ENCODE peak calls at places on chromosome 11, in seven cellular contexts. I is CD4-positive, CD25-positive, alpha-beta regulatory T cell; Y is heart right ventricle; W is PC-3; U is body of pancreas; D is IMR-90; C is H1. X is an unnamed sample.

GRCh38 chr11:128422576-128423370 is 164.6 kb downstream of the ETS1 start:
- DNase-seq in I (peak; percentile 83), C (no peak), D (no peak), U (peak; percentile 63), W (no peak), Y (peak; percentile 80), X (peak; percentile 82)

GRCh38 chr11:33659370-33660139 is 41.1 kb downstream of the C11orf91 start:
- DNase-seq in D (no peak), I (no peak), Y (no peak), W (no peak), C (no peak), U (no peak), X (no peak)

GRCh38 chr11:84780689-84781293 is 846.4 kb downstream of the DLG2 start:
- DNase-seq in C (no peak), W (peak; percentile 74), I (no peak), Y (no peak), U (no peak), D (peak; percentile 15), X (no peak)

GRCh38 chr11:82995754-82996398 is 75.8 kb downstream of the RAB30 start:
- DNase-seq in C (no peak), Y (no peak), I (no peak), D (no peak), W (no peak), U (no peak), X (no peak)

GRCh38 chr11:66418168-66418985 is 2.5 kb upstream of the NPAS4 start:
- DNase-seq in Y (peak; percentile 85), D (peak; percentile 97), U (peak; percentile 71), I (peak; percentile 41), C (peak; percentile 68), W (peak; percentile 90), X (no peak)

GRCh38 chr11:113725411-113725810 is 19.3 kb upstream of the TMPRSS5 start:
- DNase-seq in C (no peak), U (no peak), D (no peak), W (peak; percentile 34), I (no peak), Y (no peak), X (no peak)

GRCh38 chr11:120182357-120182756 is 28.5 kb upstream of the OAF start:
- DNase-seq in D (no peak), Y (no peak), W (no peak), I (no peak), U (no peak), C (no peak), X (peak; percentile 51)

GRCh38 chr11:102900346-102900745 is 25.6 kb upstream of the MMP12 start:
- DNase-seq in D (no peak), W (no peak), Y (no peak), C (no peak), I (no peak), U (no peak), X (no peak)

GRCh38 chr11:93476796-93477195 is 66.4 kb downstream of the SMCO4 start:
- DNase-seq in C (no peak), U (no peak), D (peak; percentile 91), I (no peak), Y (no peak), W (peak; percentile 98), X (no peak)

GRCh38 chr11:11620251-11620965 is 1.4 kb downstream of the GALNT18 start:
- DNase-seq in D (peak; percentile 12), C (no peak), I (no peak), U (peak; percentile 47), Y (peak; percentile 43), W (peak; percentile 60), X (peak; percentile 78)

GRCh38 chr11:57085604-57086003 is 96.1 kb upstream of the LRRC55 start:
- DNase-seq in U (no peak), Y (no peak), W (peak; percentile 31), I (no peak), C (no peak), D (no peak), X (no peak)

GRCh38 chr11:128784059-128784804 is 82.9 kb downstream of the KCNJ1 start:
- DNase-seq in W (no peak), I (no peak), D (no peak), Y (no peak), C (peak; percentile 54), U (no peak), X (no peak)

GRCh38 chr11:126129681-126130671 is 67.3 kb upstream of the CDON start:
- DNase-seq in U (no peak), D (peak; percentile 35), Y (no peak), C (no peak), I (no peak), W (no peak), X (peak; percentile 54)

GRCh38 chr11:65555693-65556231 is 2.4 kb downstream of the LTBP3 start:
- DNase-seq in I (no peak), C (no peak), W (peak; percentile 96), Y (peak; percentile 67), D (peak; percentile 88), U (peak; percentile 43), X (peak; percentile 85)

GRCh38 chr11:64295760-64296159 is 4.4 kb upstream of the CATSPERZ start:
- DNase-seq in D (no peak), W (no peak), U (no peak), Y (no peak), C (no peak), I (no peak), X (no peak)

GRCh38 chr11:71999360-71999759 is 651 bp downstream of the IL18BP start:
- DNase-seq in I (no peak), U (no peak), W (no peak), C (no peak), D (peak; percentile 52), Y (peak; percentile 37), X (no peak)

GRCh38 chr11:118224512-118225180 is at the start of gene JAML:
- DNase-seq in C (no peak), W (no peak), U (peak; percentile 38), Y (no peak), I (peak; percentile 84), D (no peak), X (no peak)

GRCh38 chr11:31802609-31802989 is 8.5 kb downstream of the PAX6 start:
- DNase-seq in W (no peak), U (no peak), D (no peak), C (no peak), I (no peak), Y (no peak), X (peak; percentile 66)

GRCh38 chr11:31800398-31801265 is 10.5 kb downstream of the PAX6 start:
- DNase-seq in U (no peak), C (no peak), Y (no peak), D (no peak), I (no peak), W (no peak), X (no peak)

GRCh38 chr11:31799794-31800397 is 11.2 kb downstream of the PAX6 start:
- DNase-seq in I (no peak), U (no peak), W (no peak), Y (no peak), C (no peak), D (no peak), X (no peak)

GRCh38 chr11:31802000-31802551 is 9.0 kb downstream of the PAX6 start:
- DNase-seq in C (no peak), W (no peak), U (no peak), D (no peak), Y (no peak), I (no peak), X (no peak)

DNA sequence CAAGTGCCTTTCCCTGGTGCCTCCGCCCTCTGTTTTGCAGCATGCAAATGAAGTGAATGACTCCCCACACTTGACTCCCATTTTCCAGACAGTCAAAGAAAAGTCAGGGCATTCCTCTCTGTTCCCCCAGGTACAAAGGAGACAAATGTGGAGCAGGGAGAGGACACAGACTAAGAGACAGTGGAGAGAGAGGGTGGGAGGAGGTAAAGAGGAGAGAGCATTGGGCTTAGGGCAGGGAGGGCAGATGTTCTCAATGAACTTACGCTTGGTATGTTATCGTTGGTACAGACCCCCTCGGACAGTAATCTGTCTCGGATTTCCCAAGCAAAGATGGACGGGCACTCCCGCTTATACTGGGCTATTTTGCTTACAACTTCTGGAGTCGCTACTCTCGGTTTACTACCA is 9.8 kb downstream of the PAX6 start:
- DNase-seq in C (no peak), U (no peak), W (no peak), Y (no peak), I (no peak), D (no peak), X (no peak)
- H3K4me1 ChIP-seq in C (peaks cover 24% of the 10 kb centered on the region), U (peaks cover 42% of the 10 kb centered on the region), W (no peaks in the 10 kb centered on the region), Y (peaks cover 43% of the 10 kb centered on the region), I (peaks cover 39% of the 10 kb centered on the region), D (peaks cover 3% of the 10 kb centered on the region), X (peaks cover 27% of the 10 kb centered on the region)

GRCh38 chr11:8971917-8972316 is 7.7 kb upstream of the TMEM9B start:
- DNase-seq in C (no peak), D (no peak), U (no peak), I (no peak), W (no peak), Y (no peak), X (no peak)
- H3K27me3 ChIP-seq in C (no peaks in the 10 kb centered on the region), D (no peaks in the 10 kb centered on the region), U (no peaks in the 10 kb centered on the region), I (no peaks in the 10 kb centered on the region), W (no peaks in the 10 kb centered on the region), Y (no peaks in the 10 kb centered on the region), X (no peaks in the 10 kb centered on the region)

GRCh38 chr11:28482666-28483065 is 374.5 kb downstream of the METTL15 start:
- DNase-seq in W (peak; percentile 67), U (no peak), D (no peak), Y (no peak), C (no peak), I (no peak), X (no peak)

GRCh38 chr11:28476053-28476452 is 367.9 kb downstream of the METTL15 start:
- DNase-seq in W (no peak), C (no peak), D (no peak), Y (peak; percentile 30), U (no peak), I (no peak), X (no peak)

GRCh38 chr11:28483072-28483867 is 375.1 kb downstream of the METTL15 start:
- DNase-seq in U (no peak), C (no peak), I (no peak), W (peak; percentile 52), Y (no peak), D (no peak), X (no peak)

GRCh38 chr11:28476864-28477263 is 368.7 kb downstream of the METTL15 start:
- DNase-seq in C (no peak), Y (no peak), U (no peak), D (no peak), W (no peak), I (no peak), X (no peak)

DNA sequence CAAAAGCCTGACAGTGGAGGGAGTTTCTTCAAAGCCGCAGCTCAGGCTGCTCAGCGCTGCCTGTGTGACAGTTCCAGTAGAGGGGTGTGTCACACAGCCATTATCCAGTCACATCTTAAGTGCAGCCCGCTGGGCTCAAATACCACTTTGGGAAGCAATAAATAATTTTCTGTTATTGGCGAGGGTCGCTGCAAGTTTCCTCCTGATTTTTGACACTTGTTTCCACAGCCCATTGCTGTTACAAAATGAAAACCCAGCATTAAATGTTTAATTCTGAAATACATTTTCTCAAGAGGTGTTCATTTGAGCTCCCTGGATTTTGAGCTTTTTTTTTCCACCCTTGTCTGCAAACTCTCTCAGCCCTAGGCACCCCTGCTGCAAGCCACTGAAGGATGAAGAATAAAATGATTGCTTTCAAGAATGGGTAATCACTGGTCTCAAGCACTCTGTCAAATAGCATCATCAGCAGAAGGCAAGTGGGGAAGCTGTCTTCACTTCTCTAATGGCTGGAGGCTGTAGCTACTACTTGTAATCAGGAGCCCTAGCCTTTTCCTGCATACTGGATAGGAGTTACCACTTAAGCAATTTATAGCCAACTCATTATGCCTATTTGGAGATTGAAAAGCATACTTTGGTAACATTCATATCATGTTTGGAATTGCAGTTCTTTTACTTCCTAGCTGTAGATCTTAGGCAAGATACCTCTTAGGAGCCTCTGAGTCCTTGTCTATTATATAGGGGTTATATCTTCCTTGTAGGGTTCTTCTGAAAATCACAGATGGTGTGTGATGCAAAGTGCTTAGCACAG is 373.7 kb downstream of the METTL15 start:
- DNase-seq in C (no peak), D (no peak), I (no peak), W (no peak), U (no peak), Y (no peak), X (no peak)
- H3K4me1 ChIP-seq in C (no peaks in the 10 kb centered on the region), D (no peaks in the 10 kb centered on the region), I (no peaks in the 10 kb centered on the region), W (peaks cover 20% of the 10 kb centered on the region), U (no peaks in the 10 kb centered on the region), Y (no peaks in the 10 kb centered on the region), X (no peaks in the 10 kb centered on the region)

GRCh38 chr11:87324817-87325489 is 287.2 kb downstream of the TMEM135 start:
- DNase-seq in I (no peak), D (peak; percentile 9), Y (no peak), W (no peak), C (no peak), U (no peak), X (no peak)
- H3K27me3 ChIP-seq in I (no peaks in the 10 kb centered on the region), D (no peaks in the 10 kb centered on the region), Y (no peaks in the 10 kb centered on the region), W (no peaks in the 10 kb centered on the region), C (no peaks in the 10 kb centered on the region), U (no peaks in the 10 kb centered on the region), X (no peaks in the 10 kb centered on the region)

X was measured in spleen.